ENCODE peak calls at places on chromosomes 7 and 10, in seven cellular contexts. One of them, this sample, is unnamed.

GRCh38 chr10:69807122-69807521 is 5.4 kb downstream of the COL13A1 start:
- DNase-seq in BE2C: no peak
- DNase-seq in cardiac fibroblast: peak; percentile 85
- DNase-seq in spleen: no peak
- DNase-seq in heart left ventricle: no peak
- DNase-seq in sigmoid colon: no peak
- DNase-seq in SK-N-SH: no peak
- DNase-seq in this sample: no peak

GRCh38 chr7:151247611-151248176 is 800 bp downstream of the SMARCD3 start:
- DNase-seq in SK-N-SH: no peak
- DNase-seq in heart left ventricle: no peak
- DNase-seq in spleen: peak; percentile 72
- DNase-seq in sigmoid colon: peak; percentile 68
- DNase-seq in cardiac fibroblast: no peak
- DNase-seq in BE2C: no peak
- DNase-seq in this sample: no peak

GRCh38 chr7:5396542-5396941 is 27.1 kb downstream of the TNRC18 start:
- DNase-seq in cardiac fibroblast: no peak
- DNase-seq in heart left ventricle: no peak
- DNase-seq in BE2C: no peak
- DNase-seq in SK-N-SH: peak; percentile 63
- DNase-seq in spleen: peak; percentile 88
- DNase-seq in sigmoid colon: peak; percentile 77
- DNase-seq in this sample: peak; percentile 78

GRCh38 chr10:4316166-4316810 is 509.7 kb upstream of the AKR1E2 start:
- DNase-seq in BE2C: no peak
- DNase-seq in spleen: no peak
- DNase-seq in sigmoid colon: peak; percentile 76
- DNase-seq in heart left ventricle: peak; percentile 49
- DNase-seq in cardiac fibroblast: peak; percentile 89
- DNase-seq in SK-N-SH: no peak
- DNase-seq in this sample: no peak

GRCh38 chr7:96414931-96415292 is 93.0 kb upstream of the SLC25A13 start:
- DNase-seq in spleen: no peak
- DNase-seq in cardiac fibroblast: peak; percentile 59
- DNase-seq in SK-N-SH: peak; percentile 51
- DNase-seq in heart left ventricle: peak; percentile 27
- DNase-seq in sigmoid colon: no peak
- DNase-seq in BE2C: peak; percentile 71
- DNase-seq in this sample: peak; percentile 30

GRCh38 chr7:158707610-158708009 is 3.0 kb upstream of the NCAPG2 start:
- DNase-seq in BE2C: peak; percentile 47
- DNase-seq in spleen: no peak
- DNase-seq in heart left ventricle: no peak
- DNase-seq in sigmoid colon: no peak
- DNase-seq in SK-N-SH: no peak
- DNase-seq in cardiac fibroblast: peak; percentile 36
- DNase-seq in this sample: no peak

GRCh38 chr7:106068538-106068961 is 43.6 kb downstream of the SYPL1 start:
- DNase-seq in spleen: no peak
- DNase-seq in SK-N-SH: peak; percentile 61
- DNase-seq in cardiac fibroblast: no peak
- DNase-seq in heart left ventricle: no peak
- DNase-seq in sigmoid colon: no peak
- DNase-seq in BE2C: no peak
- DNase-seq in this sample: peak; percentile 46

GRCh38 chr7:155586843-155587440 is 40.6 kb upstream of the CNPY1 start:
- DNase-seq in BE2C: no peak
- DNase-seq in SK-N-SH: no peak
- DNase-seq in spleen: peak; percentile 44
- DNase-seq in sigmoid colon: no peak
- DNase-seq in heart left ventricle: no peak
- DNase-seq in cardiac fibroblast: no peak
- DNase-seq in this sample: no peak

GRCh38 chr10:103889121-103889720 is 28.8 kb downstream of the STN1 start:
- DNase-seq in heart left ventricle: no peak
- DNase-seq in spleen: no peak
- DNase-seq in BE2C: no peak
- DNase-seq in cardiac fibroblast: no peak
- DNase-seq in SK-N-SH: no peak
- DNase-seq in sigmoid colon: no peak
- DNase-seq in this sample: no peak

GRCh38 chr10:76115471-76116155 is 684.2 kb downstream of the LRMDA start:
- DNase-seq in spleen: no peak
- DNase-seq in BE2C: no peak
- DNase-seq in heart left ventricle: no peak
- DNase-seq in sigmoid colon: no peak
- DNase-seq in SK-N-SH: no peak
- DNase-seq in cardiac fibroblast: no peak
- DNase-seq in this sample: no peak

GRCh38 chr10:22630229-22631174 is 83.9 kb downstream of the PIP4K2A start:
- DNase-seq in spleen: no peak
- DNase-seq in cardiac fibroblast: peak; percentile 80
- DNase-seq in sigmoid colon: no peak
- DNase-seq in heart left ventricle: no peak
- DNase-seq in SK-N-SH: no peak
- DNase-seq in BE2C: no peak
- DNase-seq in this sample: peak; percentile 55

GRCh38 chr10:116658152-116658551 is 37.4 kb downstream of the PNLIPRP2 start:
- DNase-seq in SK-N-SH: no peak
- DNase-seq in sigmoid colon: no peak
- DNase-seq in spleen: no peak
- DNase-seq in heart left ventricle: no peak
- DNase-seq in BE2C: no peak
- DNase-seq in cardiac fibroblast: no peak
- DNase-seq in this sample: no peak

GRCh38 chr7:33109758-33110238 is 594 bp upstream of the RP9 start:
- DNase-seq in sigmoid colon: no peak
- DNase-seq in SK-N-SH: peak; percentile 53
- DNase-seq in BE2C: peak; percentile 16
- DNase-seq in spleen: no peak
- DNase-seq in heart left ventricle: no peak
- DNase-seq in cardiac fibroblast: peak; percentile 36
- DNase-seq in this sample: no peak

GRCh38 chr10:62019013-62019684 is 117.7 kb downstream of the ARID5B start:
- DNase-seq in sigmoid colon: no peak
- DNase-seq in SK-N-SH: no peak
- DNase-seq in heart left ventricle: no peak
- DNase-seq in spleen: no peak
- DNase-seq in BE2C: no peak
- DNase-seq in cardiac fibroblast: no peak
- DNase-seq in this sample: no peak

GRCh38 chr10:93913706-93914105 is 19.9 kb downstream of the SLC35G1 start:
- DNase-seq in spleen: no peak
- DNase-seq in sigmoid colon: no peak
- DNase-seq in BE2C: no peak
- DNase-seq in SK-N-SH: no peak
- DNase-seq in cardiac fibroblast: peak; percentile 51
- DNase-seq in heart left ventricle: no peak
- DNase-seq in this sample: no peak

GRCh38 chr10:51010977-51011376 is 63.3 kb upstream of the PRKG1 start:
- DNase-seq in spleen: no peak
- DNase-seq in SK-N-SH: peak; percentile 42
- DNase-seq in heart left ventricle: no peak
- DNase-seq in cardiac fibroblast: peak; percentile 72
- DNase-seq in sigmoid colon: no peak
- DNase-seq in BE2C: no peak
- DNase-seq in this sample: peak; percentile 22

GRCh38 chr7:104960741-104961479 is 53.1 kb upstream of the KMT2E start:
- DNase-seq in spleen: no peak
- DNase-seq in sigmoid colon: no peak
- DNase-seq in heart left ventricle: peak; percentile 43
- DNase-seq in BE2C: no peak
- DNase-seq in cardiac fibroblast: peak; percentile 88
- DNase-seq in SK-N-SH: no peak
- DNase-seq in this sample: no peak

GRCh38 chr7:50954245-50954644 is 171.5 kb upstream of the GRB10 start:
- DNase-seq in BE2C: no peak
- DNase-seq in cardiac fibroblast: no peak
- DNase-seq in sigmoid colon: no peak
- DNase-seq in SK-N-SH: no peak
- DNase-seq in heart left ventricle: no peak
- DNase-seq in spleen: no peak
- DNase-seq in this sample: no peak

DNA sequence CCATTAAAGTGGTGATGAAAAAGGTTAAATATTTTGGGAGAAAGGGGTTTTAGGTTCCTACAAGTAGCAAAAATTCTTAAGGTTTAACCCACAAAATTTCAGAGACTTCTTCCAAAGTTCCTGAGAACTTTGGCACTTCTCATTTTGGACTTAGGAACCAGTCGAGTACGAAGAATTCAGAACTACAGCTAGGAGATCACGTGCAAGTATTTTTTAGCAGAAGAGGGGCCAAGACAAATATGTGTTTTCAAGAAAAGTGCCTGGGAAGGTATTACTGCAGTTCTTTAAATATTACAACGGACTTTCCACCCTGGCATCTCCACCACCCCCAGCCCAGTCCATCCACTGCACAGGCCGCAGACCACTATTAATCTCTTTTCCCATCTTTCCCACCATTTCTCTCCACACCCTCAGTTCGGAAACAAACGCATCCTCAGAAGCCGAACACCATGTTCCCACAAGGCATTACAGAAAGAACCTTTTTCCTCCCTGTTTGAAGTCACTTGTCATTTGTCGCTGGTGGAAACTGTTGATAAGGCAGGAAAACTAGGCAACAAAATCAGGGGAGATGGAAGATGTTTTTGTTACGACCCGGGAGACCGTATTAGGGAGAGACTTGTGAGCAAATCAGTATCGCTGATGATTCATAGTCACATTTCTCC is 7.1 kb downstream of the INHBA start:
- DNase-seq in SK-N-SH: no peak
- DNase-seq in BE2C: no peak
- DNase-seq in cardiac fibroblast: peak; percentile 90
- DNase-seq in sigmoid colon: no peak
- DNase-seq in heart left ventricle: no peak
- DNase-seq in spleen: no peak
- DNase-seq in this sample: no peak
- H3K4me3 ChIP-seq in SK-N-SH: peak overlapping the region; percentile 90
- H3K4me3 ChIP-seq in BE2C: peak overlapping the region; percentile 17
- H3K4me3 ChIP-seq in cardiac fibroblast: peak overlapping the region; percentile 55
- H3K4me3 ChIP-seq in sigmoid colon: peak overlapping the region; percentile 37
- H3K4me3 ChIP-seq in heart left ventricle: peak overlapping the region; percentile 46
- H3K4me3 ChIP-seq in spleen: no peak overlapping the region
- H3K4me3 ChIP-seq in this sample: no peak overlapping the region

DNA sequence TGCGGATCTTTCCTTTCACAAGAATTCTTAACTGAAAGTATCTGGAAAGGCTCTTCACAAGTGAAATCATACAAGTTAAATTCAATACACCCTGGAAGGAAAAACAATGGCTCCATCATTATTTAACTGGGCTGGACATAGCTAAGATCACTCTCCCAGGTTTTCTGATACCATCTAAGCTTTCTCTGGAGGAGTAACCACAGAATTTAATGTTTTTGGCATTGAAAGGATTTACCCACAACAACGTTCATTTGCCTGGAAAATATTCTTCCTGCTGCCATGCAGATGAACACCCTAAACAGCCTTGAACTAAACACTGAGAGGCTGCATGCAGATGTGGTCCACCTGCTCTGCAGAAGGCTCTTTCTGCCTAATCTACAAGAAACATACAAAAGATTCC is 4.3 kb downstream of the NEBL start:
- DNase-seq in cardiac fibroblast: no peak
- DNase-seq in heart left ventricle: no peak
- DNase-seq in SK-N-SH: no peak
- DNase-seq in BE2C: no peak
- DNase-seq in sigmoid colon: no peak
- DNase-seq in spleen: no peak
- DNase-seq in this sample: no peak
- H3K4me3 ChIP-seq in cardiac fibroblast: no peak overlapping the region
- H3K4me3 ChIP-seq in heart left ventricle: peak overlapping the region; percentile 67
- H3K4me3 ChIP-seq in SK-N-SH: no peak overlapping the region
- H3K4me3 ChIP-seq in BE2C: no peak overlapping the region
- H3K4me3 ChIP-seq in sigmoid colon: no peak overlapping the region
- H3K4me3 ChIP-seq in spleen: no peak overlapping the region
- H3K4me3 ChIP-seq in this sample: no peak overlapping the region

GRCh38 chr10:130843051-130843653 is 468.4 kb downstream of the TCERG1L start:
- DNase-seq in spleen: no peak
- DNase-seq in SK-N-SH: no peak
- DNase-seq in sigmoid colon: no peak
- DNase-seq in heart left ventricle: no peak
- DNase-seq in cardiac fibroblast: no peak
- DNase-seq in BE2C: no peak
- DNase-seq in this sample: no peak

GRCh38 chr10:130847170-130847569 is 464.4 kb downstream of the TCERG1L start:
- DNase-seq in sigmoid colon: no peak
- DNase-seq in cardiac fibroblast: no peak
- DNase-seq in BE2C: no peak
- DNase-seq in SK-N-SH: no peak
- DNase-seq in heart left ventricle: no peak
- DNase-seq in spleen: no peak
- DNase-seq in this sample: no peak

GRCh38 chr10:130848855-130849254 is 462.7 kb downstream of the TCERG1L start:
- DNase-seq in sigmoid colon: no peak
- DNase-seq in BE2C: no peak
- DNase-seq in heart left ventricle: no peak
- DNase-seq in cardiac fibroblast: no peak
- DNase-seq in spleen: no peak
- DNase-seq in SK-N-SH: no peak
- DNase-seq in this sample: no peak

GRCh38 chr10:130844264-130844761 is 467.2 kb downstream of the TCERG1L start:
- DNase-seq in spleen: no peak
- DNase-seq in sigmoid colon: no peak
- DNase-seq in cardiac fibroblast: no peak
- DNase-seq in SK-N-SH: no peak
- DNase-seq in BE2C: no peak
- DNase-seq in heart left ventricle: no peak
- DNase-seq in this sample: no peak
- H3K4me3 ChIP-seq in spleen: no peak overlapping the region
- H3K4me3 ChIP-seq in sigmoid colon: no peak overlapping the region
- H3K4me3 ChIP-seq in cardiac fibroblast: no peak overlapping the region
- H3K4me3 ChIP-seq in SK-N-SH: no peak overlapping the region
- H3K4me3 ChIP-seq in BE2C: no peak overlapping the region
- H3K4me3 ChIP-seq in heart left ventricle: no peak overlapping the region
- H3K4me3 ChIP-seq in this sample: no peak overlapping the region

GRCh38 chr7:27221201-27221797 is 21.3 kb upstream of the EVX1 start:
- DNase-seq in spleen: no peak
- DNase-seq in BE2C: no peak
- DNase-seq in SK-N-SH: no peak
- DNase-seq in heart left ventricle: no peak
- DNase-seq in sigmoid colon: no peak
- DNase-seq in cardiac fibroblast: no peak
- DNase-seq in this sample: no peak

GRCh38 chr7:27220440-27220955 is 20.6 kb upstream of the HOXA13 start:
- DNase-seq in sigmoid colon: no peak
- DNase-seq in BE2C: no peak
- DNase-seq in heart left ventricle: no peak
- DNase-seq in spleen: no peak
- DNase-seq in cardiac fibroblast: no peak
- DNase-seq in SK-N-SH: no peak
- DNase-seq in this sample: no peak

GRCh38 chr7:27223941-27224590 is 18.5 kb upstream of the EVX1 start:
- DNase-seq in sigmoid colon: no peak
- DNase-seq in heart left ventricle: no peak
- DNase-seq in BE2C: no peak
- DNase-seq in spleen: no peak
- DNase-seq in SK-N-SH: no peak
- DNase-seq in cardiac fibroblast: no peak
- DNase-seq in this sample: no peak

GRCh38 chr7:27229448-27229847 is 13.2 kb upstream of the EVX1 start:
- DNase-seq in BE2C: no peak
- DNase-seq in sigmoid colon: no peak
- DNase-seq in SK-N-SH: no peak
- DNase-seq in heart left ventricle: no peak
- DNase-seq in spleen: no peak
- DNase-seq in cardiac fibroblast: no peak
- DNase-seq in this sample: no peak

GRCh38 chr7:27225005-27225934 is 17.3 kb upstream of the EVX1 start:
- DNase-seq in cardiac fibroblast: no peak
- DNase-seq in sigmoid colon: peak; percentile 54
- DNase-seq in spleen: no peak
- DNase-seq in heart left ventricle: no peak
- DNase-seq in SK-N-SH: no peak
- DNase-seq in BE2C: no peak
- DNase-seq in this sample: no peak
- H3K4me3 ChIP-seq in cardiac fibroblast: no peak overlapping the region
- H3K4me3 ChIP-seq in sigmoid colon: no peak overlapping the region
- H3K4me3 ChIP-seq in spleen: no peak overlapping the region
- H3K4me3 ChIP-seq in heart left ventricle: no peak overlapping the region
- H3K4me3 ChIP-seq in SK-N-SH: no peak overlapping the region
- H3K4me3 ChIP-seq in BE2C: no peak overlapping the region
- H3K4me3 ChIP-seq in this sample: no peak overlapping the region

This sample was measured in Jurkat, Clone E6-1.